ENCODE peak calls at places on chromosomes 13 and 19, in eight cellular contexts. T, F, U, C, W, G, V and N are unnamed samples.

GRCh38 chr19:9061879-9062278 is 25.0 kb upstream of the OR1M1 start:
- DNase-seq in T (no peak), F (no peak), U (no peak), C (no peak), W (no peak), G (no peak), V (no peak), N (no peak)

GRCh38 chr19:18062043-18062442 is 24.7 kb downstream of the IL12RB1 start:
- DNase-seq in T (no peak), F (no peak), U (no peak), C (no peak), W (no peak), G (no peak), V (no peak), N (no peak)

GRCh38 chr13:59680429-59681024 is 483.2 kb downstream of the DIAPH3 start:
- DNase-seq in T (peak; percentile 33), F (no peak), U (no peak), C (peak; percentile 18), W (no peak), G (peak; percentile 12), V (no peak), N (peak; percentile 12)

GRCh38 chr19:2949939-2950285 is 5.1 kb upstream of the ZNF77 start:
- DNase-seq in T (peak; percentile 50), F (no peak), U (peak; percentile 15), C (no peak), W (no peak), G (peak; percentile 90), V (peak; percentile 51), N (peak; percentile 49)

GRCh38 chr19:30165228-30165813 is 206.9 kb upstream of the ZNF536 start:
- DNase-seq in T (no peak), F (no peak), U (no peak), C (no peak), W (peak; percentile 0), G (no peak), V (no peak), N (no peak)

GRCh38 chr13:32846020-32846451 is 170.2 kb upstream of the KL start:
- DNase-seq in T (no peak), F (no peak), U (peak; percentile 13), C (no peak), W (no peak), G (no peak), V (no peak), N (no peak)

GRCh38 chr19:30602661-30603322 is 230.6 kb downstream of the ZNF536 start:
- DNase-seq in T (no peak), F (no peak), U (no peak), C (no peak), W (no peak), G (no peak), V (no peak), N (no peak)

GRCh38 chr19:43594710-43595604 is 977 bp downstream of the IRGQ start:
- DNase-seq in T (peak; percentile 69), F (peak; percentile 58), U (peak; percentile 73), C (peak; percentile 57), W (peak; percentile 79), G (peak; percentile 37), V (peak; percentile 71), N (peak; percentile 70)

GRCh38 chr13:52353116-52353718 is 52.8 kb downstream of the THSD1 start:
- DNase-seq in T (peak; percentile 75), F (no peak), U (no peak), C (no peak), W (no peak), G (no peak), V (no peak), N (no peak)

GRCh38 chr19:4071610-4072009 is 4.9 kb upstream of the ZBTB7A start:
- DNase-seq in T (no peak), F (no peak), U (no peak), C (no peak), W (no peak), G (no peak), V (no peak), N (no peak)